ENCODE peak calls at places on chromosomes 11 and 22, in eight cellular contexts. Z is activated CD4-positive, alpha-beta T cell treated with anti-CD3 and anti-CD28 coated beads, Interleukin-2, amount 50 U/mL, for 4 hours; Q is nephron progenitor cell; N is left lung; E is amniotic stem cell; W is GOT3; S is activated CD4-positive, CD25-positive, alpha-beta regulatory T cell treated with anti-CD3 and anti-CD28 coated beads, Interleukin-2, amount 50 U/mL, for 16 hours; U is adipocyte. L is an unnamed sample.

GRCh38 chr11:130602700-130603584 is 154.5 kb downstream of the ADAMTS15 start:
- DNase-seq in Z (no peak), Q (no peak), N (no peak), E (no peak), W (no peak), S (no peak), U (no peak), L (no peak)

GRCh38 chr11:123301696-123302400 is 106.8 kb upstream of the CLMP start:
- DNase-seq in Z (peak), Q (peak), N (peak), E (no peak), W (no peak), S (peak), U (peak), L (no peak)

GRCh38 chr11:107606122-107606521 is 15.2 kb downstream of the ELMOD1 start:
- DNase-seq in Z (no peak), Q (no peak), N (no peak), E (no peak), W (no peak), S (no peak), U (no peak), L (no peak)

GRCh38 chr11:59106363-59107336 is at the start of gene FAM111B:
- DNase-seq in Z (peak), Q (peak), N (peak), E (peak), W (peak), S (peak), U (peak), L (peak)

GRCh38 chr22:23033116-23033905 is 37.0 kb upstream of the GNAZ start:
- DNase-seq in Z (no peak), Q (no peak), N (no peak), E (no peak), W (no peak), S (no peak), U (no peak), L (no peak)

GRCh38 chr11:117818036-117818858 is 6.3 kb downstream of the FXYD2 start:
- DNase-seq in Z (peak), Q (no peak), N (peak), E (no peak), W (no peak), S (no peak), U (no peak), L (no peak)

GRCh38 chr11:75014129-75014528 is 25.4 kb downstream of the NEU3 start:
- DNase-seq in Z (no peak), Q (no peak), N (no peak), E (peak), W (no peak), S (no peak), U (peak), L (no peak)

GRCh38 chr11:62398011-62398994 is 20.5 kb upstream of the SCGB1A1 start:
- DNase-seq in Z (no peak), Q (peak), N (no peak), E (no peak), W (no peak), S (no peak), U (peak), L (no peak)

GRCh38 chr11:9228086-9228485 is 37.1 kb downstream of the DENND5A start:
- DNase-seq in Z (no peak), Q (no peak), N (no peak), E (no peak), W (no peak), S (no peak), U (no peak), L (no peak)